ENCODE peak calls at places on chromosomes 1 and 21, in four cellular contexts. One of them, this sample, is unnamed.

GRCh38 chr21:41927727-41928409 is 25.9 kb downstream of the C2CD2 start:
- DNase-seq in mammary epithelial cell: no peak
- DNase-seq in left ventricle myocardium inferior: no peak
- DNase-seq in cardiac muscle cell: no peak
- DNase-seq in this sample: no peak

GRCh38 chr1:185368313-185368712 is 51.3 kb upstream of the IVNS1ABP start:
- DNase-seq in mammary epithelial cell: no peak
- DNase-seq in left ventricle myocardium inferior: no peak
- DNase-seq in cardiac muscle cell: no peak
- DNase-seq in this sample: no peak

GRCh38 chr1:9181176-9181906 is 52.4 kb upstream of the GPR157 start:
- DNase-seq in mammary epithelial cell: peak
- DNase-seq in left ventricle myocardium inferior: peak
- DNase-seq in cardiac muscle cell: peak
- DNase-seq in this sample: peak

GRCh38 chr1:18109756-18110597 is 2.4 kb downstream of the IGSF21 start:
- DNase-seq in mammary epithelial cell: no peak
- DNase-seq in left ventricle myocardium inferior: peak
- DNase-seq in cardiac muscle cell: peak
- DNase-seq in this sample: no peak

GRCh38 chr1:22591576-22591975 is 28.3 kb downstream of the EPHA8 start:
- DNase-seq in mammary epithelial cell: no peak
- DNase-seq in left ventricle myocardium inferior: no peak
- DNase-seq in cardiac muscle cell: no peak
- DNase-seq in this sample: no peak

GRCh38 chr21:22679207-22679606 is 1681.0 kb downstream of the NCAM2 start:
- DNase-seq in mammary epithelial cell: no peak
- DNase-seq in left ventricle myocardium inferior: no peak
- DNase-seq in cardiac muscle cell: no peak
- DNase-seq in this sample: no peak

GRCh38 chr1:64212023-64212422 is 8.6 kb downstream of the UBE2U start:
- DNase-seq in mammary epithelial cell: peak
- DNase-seq in left ventricle myocardium inferior: no peak
- DNase-seq in cardiac muscle cell: no peak
- DNase-seq in this sample: peak

GRCh38 chr1:95179205-95180001 is 54.6 kb upstream of the RWDD3 start:
- DNase-seq in mammary epithelial cell: no peak
- DNase-seq in left ventricle myocardium inferior: no peak
- DNase-seq in cardiac muscle cell: peak
- DNase-seq in this sample: no peak

GRCh38 chr1:117268926-117269378 is 58.2 kb upstream of the VTCN1 start:
- DNase-seq in mammary epithelial cell: peak
- DNase-seq in left ventricle myocardium inferior: no peak
- DNase-seq in cardiac muscle cell: peak
- DNase-seq in this sample: no peak

GRCh38 chr21:44013380-44014088 is 1.4 kb downstream of the TRAPPC10 start:
- DNase-seq in mammary epithelial cell: peak
- DNase-seq in left ventricle myocardium inferior: no peak
- DNase-seq in cardiac muscle cell: no peak
- DNase-seq in this sample: no peak

GRCh38 chr1:179175011-179175934 is 54.2 kb downstream of the ABL2 start:
- DNase-seq in mammary epithelial cell: peak
- DNase-seq in left ventricle myocardium inferior: no peak
- DNase-seq in cardiac muscle cell: no peak
- DNase-seq in this sample: peak

GRCh38 chr1:182389619-182390047 is 2.0 kb downstream of the GLUL start:
- DNase-seq in mammary epithelial cell: peak
- DNase-seq in left ventricle myocardium inferior: peak
- DNase-seq in cardiac muscle cell: no peak
- DNase-seq in this sample: no peak

GRCh38 chr21:36134820-36135390 is at the start of gene CBR3:
- DNase-seq in mammary epithelial cell: no peak
- DNase-seq in left ventricle myocardium inferior: peak
- DNase-seq in cardiac muscle cell: no peak
- DNase-seq in this sample: peak

GRCh38 chr1:98030483-98030882 is 109.6 kb upstream of the DPYD start:
- DNase-seq in mammary epithelial cell: peak
- DNase-seq in left ventricle myocardium inferior: no peak
- DNase-seq in cardiac muscle cell: no peak
- DNase-seq in this sample: peak

GRCh38 chr1:89259283-89259971 is 13.2 kb downstream of the GBP5 start:
- DNase-seq in mammary epithelial cell: no peak
- DNase-seq in left ventricle myocardium inferior: no peak
- DNase-seq in cardiac muscle cell: no peak
- DNase-seq in this sample: no peak

GRCh38 chr21:33434770-33435360 is 31.7 kb downstream of the IFNGR2 start:
- DNase-seq in mammary epithelial cell: peak
- DNase-seq in left ventricle myocardium inferior: no peak
- DNase-seq in cardiac muscle cell: no peak
- DNase-seq in this sample: peak

GRCh38 chr1:229079196-229079595 is 191.7 kb upstream of the RAB4A start:
- DNase-seq in mammary epithelial cell: no peak
- DNase-seq in left ventricle myocardium inferior: no peak
- DNase-seq in cardiac muscle cell: no peak
- DNase-seq in this sample: no peak

GRCh38 chr1:152380932-152381331 is 21.1 kb upstream of the FLG2 start:
- DNase-seq in mammary epithelial cell: no peak
- DNase-seq in left ventricle myocardium inferior: no peak
- DNase-seq in cardiac muscle cell: no peak
- DNase-seq in this sample: no peak

GRCh38 chr21:28773036-28773435 is 219.6 kb downstream of the LTN1 start:
- DNase-seq in mammary epithelial cell: no peak
- DNase-seq in left ventricle myocardium inferior: no peak
- DNase-seq in cardiac muscle cell: no peak
- DNase-seq in this sample: peak

GRCh38 chr1:34985063-34985770 is at the start of gene TMEM35B:
- DNase-seq in mammary epithelial cell: peak
- DNase-seq in left ventricle myocardium inferior: peak
- DNase-seq in cardiac muscle cell: peak
- DNase-seq in this sample: peak

GRCh38 chr1:150545486-150546032 is 3.6 kb upstream of the ADAMTSL4 start:
- DNase-seq in mammary epithelial cell: no peak
- DNase-seq in left ventricle myocardium inferior: no peak
- DNase-seq in cardiac muscle cell: no peak
- DNase-seq in this sample: no peak

GRCh38 chr1:223702735-223703667 is 9.3 kb upstream of the CAPN2 start:
- DNase-seq in mammary epithelial cell: peak
- DNase-seq in left ventricle myocardium inferior: no peak
- DNase-seq in cardiac muscle cell: no peak
- DNase-seq in this sample: peak

GRCh38 chr1:6695861-6696260 is 5.8 kb downstream of the DNAJC11 start:
- DNase-seq in mammary epithelial cell: no peak
- DNase-seq in left ventricle myocardium inferior: no peak
- DNase-seq in cardiac muscle cell: no peak
- DNase-seq in this sample: no peak

GRCh38 chr1:160768295-160768657 is 27.7 kb upstream of the LY9 start:
- DNase-seq in mammary epithelial cell: peak
- DNase-seq in left ventricle myocardium inferior: peak
- DNase-seq in cardiac muscle cell: peak
- DNase-seq in this sample: peak

GRCh38 chr1:241637046-241637590 is 3.1 kb downstream of the CHML start:
- DNase-seq in mammary epithelial cell: peak
- DNase-seq in left ventricle myocardium inferior: no peak
- DNase-seq in cardiac muscle cell: no peak
- DNase-seq in this sample: peak

GRCh38 chr1:213724640-213725536 is 262.9 kb upstream of the PROX1 start:
- DNase-seq in mammary epithelial cell: peak
- DNase-seq in left ventricle myocardium inferior: peak
- DNase-seq in cardiac muscle cell: no peak
- DNase-seq in this sample: peak

GRCh38 chr1:33127001-33127823 is 46.3 kb downstream of the AZIN2 start:
- DNase-seq in mammary epithelial cell: peak
- DNase-seq in left ventricle myocardium inferior: peak
- DNase-seq in cardiac muscle cell: peak
- DNase-seq in this sample: peak
- TF ChIP-seq CTCF in mammary epithelial cell: peak
- TF ChIP-seq CTCF in left ventricle myocardium inferior: peak
- TF ChIP-seq CTCF in cardiac muscle cell: peak
- TF ChIP-seq CTCF in this sample: peak

DNA sequence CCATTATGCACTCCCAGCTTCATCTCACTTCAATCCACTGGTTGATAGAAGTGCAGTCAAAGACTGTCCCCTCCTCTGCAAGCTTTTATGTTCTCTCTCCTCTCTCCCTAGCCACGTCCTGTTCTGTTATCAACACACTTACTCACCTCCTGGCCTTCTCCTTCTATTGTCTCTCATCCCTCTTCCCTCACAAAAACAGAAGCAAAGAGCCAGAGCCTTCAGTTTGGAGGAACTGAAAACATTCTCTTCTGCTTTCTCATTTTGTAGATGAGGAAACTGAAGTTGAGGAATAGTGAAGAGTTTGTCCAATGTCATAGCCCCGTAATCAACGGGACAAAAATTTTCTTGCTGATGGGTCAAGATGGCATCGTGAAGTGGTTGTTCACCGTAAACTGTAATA is 1.8 kb downstream of the NLRP3 start:
- DNase-seq in mammary epithelial cell: no peak
- DNase-seq in left ventricle myocardium inferior: no peak
- DNase-seq in cardiac muscle cell: no peak
- DNase-seq in this sample: no peak
- H3K4me3 ChIP-seq in mammary epithelial cell: no peak
- H3K4me3 ChIP-seq in left ventricle myocardium inferior: no peak
- H3K4me3 ChIP-seq in cardiac muscle cell: no peak
- H3K4me3 ChIP-seq in this sample: no peak

DNA sequence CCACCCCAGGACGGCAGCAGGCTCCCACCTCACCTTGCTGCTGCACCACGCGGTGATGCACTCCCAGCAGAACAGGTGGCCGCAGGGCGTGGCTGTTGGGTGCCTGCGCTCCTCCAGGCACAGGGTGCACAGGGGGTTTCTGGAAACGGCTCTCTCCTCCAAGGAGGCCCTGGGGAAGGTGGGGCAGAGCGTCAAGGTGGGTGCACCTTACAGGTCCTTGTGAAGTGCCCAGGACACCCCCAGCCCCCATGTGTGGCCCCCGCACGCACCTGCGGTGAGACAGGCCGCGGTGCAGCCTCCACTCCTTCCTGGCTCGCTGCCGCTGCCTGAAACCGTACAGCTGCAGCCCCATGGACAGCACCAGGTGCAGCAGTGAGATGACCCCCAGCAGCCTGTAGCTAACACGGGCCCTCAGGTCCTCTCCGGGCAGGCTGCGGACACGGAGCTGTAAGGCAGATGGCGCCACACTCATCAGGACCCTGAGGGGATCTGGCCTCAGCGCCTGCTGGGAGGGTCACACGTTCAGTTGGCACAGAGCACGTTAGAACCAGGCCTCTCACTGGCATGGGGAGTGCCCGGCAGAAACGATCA is 5.8 kb downstream of the PEX10 start:
- DNase-seq in mammary epithelial cell: no peak
- DNase-seq in left ventricle myocardium inferior: no peak
- DNase-seq in cardiac muscle cell: no peak
- DNase-seq in this sample: no peak
- TF ChIP-seq CTCF in mammary epithelial cell: no peak
- TF ChIP-seq CTCF in left ventricle myocardium inferior: no peak
- TF ChIP-seq CTCF in cardiac muscle cell: no peak
- TF ChIP-seq CTCF in this sample: no peak

DNA sequence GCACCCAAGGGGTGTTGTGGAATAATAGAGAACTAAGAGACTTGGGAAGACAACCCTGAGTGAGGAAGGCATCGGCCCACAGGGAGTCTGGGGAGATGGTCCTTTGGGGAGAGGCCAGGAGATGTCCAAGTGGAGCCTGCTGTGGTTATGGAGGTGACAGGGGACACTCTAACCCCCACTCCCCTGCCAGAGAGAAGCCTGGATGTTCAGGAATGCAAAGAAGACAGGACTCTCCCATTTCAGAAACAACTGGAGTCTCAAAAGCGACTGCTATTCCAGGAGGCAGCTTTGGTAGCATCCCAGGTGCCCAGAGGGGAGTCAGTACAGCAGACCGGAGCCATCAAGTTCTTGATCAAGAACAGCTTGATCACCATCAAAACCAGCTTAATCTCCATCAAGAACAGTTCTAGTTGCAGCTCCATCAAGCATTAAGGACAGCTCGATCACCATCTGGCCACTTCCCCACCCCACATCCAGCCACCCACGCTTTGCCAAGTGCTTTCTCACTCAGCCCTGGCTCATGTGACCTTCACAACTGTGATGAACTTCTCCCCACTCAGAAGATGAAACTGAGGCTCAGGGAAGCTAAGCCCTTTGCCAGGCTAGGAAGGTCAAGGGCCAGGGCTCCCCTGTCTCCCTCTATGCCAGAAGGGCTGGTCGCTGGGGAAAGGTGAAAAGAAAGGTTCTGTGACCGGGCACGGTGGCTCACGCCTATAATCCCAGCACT is 743 bp downstream of the CD52 start:
- DNase-seq in mammary epithelial cell: no peak
- DNase-seq in left ventricle myocardium inferior: peak
- DNase-seq in cardiac muscle cell: no peak
- DNase-seq in this sample: no peak
- H3K4me3 ChIP-seq in mammary epithelial cell: no peak
- H3K4me3 ChIP-seq in left ventricle myocardium inferior: peak
- H3K4me3 ChIP-seq in cardiac muscle cell: no peak
- H3K4me3 ChIP-seq in this sample: no peak

DNA sequence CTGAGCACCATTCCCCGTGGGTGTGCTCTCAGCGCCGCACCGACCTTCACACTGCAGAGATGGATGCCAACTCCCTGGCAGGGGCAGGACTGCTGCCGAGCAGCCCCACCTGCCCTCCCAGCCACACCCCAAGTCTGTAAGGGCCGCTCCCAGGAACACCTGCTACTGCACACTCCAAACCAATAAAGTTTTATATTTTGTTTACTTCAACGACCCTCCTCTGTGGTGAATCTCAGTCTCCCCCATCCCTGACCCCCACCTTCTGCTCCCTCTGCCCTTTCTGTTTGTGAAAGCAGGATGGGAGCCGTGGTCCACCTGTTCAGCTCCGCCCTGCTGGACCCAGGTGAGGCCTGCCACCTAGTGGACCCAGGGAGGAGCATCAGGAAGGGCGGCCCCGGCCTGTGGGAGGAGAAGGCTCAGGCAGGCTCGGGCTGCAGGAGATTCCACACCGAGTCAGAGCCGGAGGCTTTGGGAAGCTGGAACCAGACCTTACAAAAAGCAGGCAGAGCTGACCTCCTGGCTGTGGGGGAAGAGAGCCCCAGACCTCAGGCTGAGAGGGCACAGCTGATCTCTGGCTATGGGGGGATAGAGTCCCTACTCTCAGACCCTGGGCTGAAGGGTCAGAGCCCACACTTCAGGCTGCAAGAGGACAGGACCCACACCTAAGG is 982 bp upstream of the TMEM82 start:
- DNase-seq in mammary epithelial cell: peak
- DNase-seq in left ventricle myocardium inferior: peak
- DNase-seq in cardiac muscle cell: peak
- DNase-seq in this sample: peak
- TF ChIP-seq CTCF in mammary epithelial cell: peak
- TF ChIP-seq CTCF in left ventricle myocardium inferior: peak
- TF ChIP-seq CTCF in cardiac muscle cell: peak
- TF ChIP-seq CTCF in this sample: peak

This sample was measured in cardiac fibroblast.